ENCODE peak calls at places on chromosomes 16 and 17, in eight cellular contexts. One of them, this sample, is unnamed.

GRCh38 chr16:84794626-84795025 is 25.2 kb upstream of the CRISPLD2 start:
- DNase-seq in germinal center: no peak
- DNase-seq in cardiac fibroblast: no peak
- DNase-seq in caudate nucleus: no peak
- DNase-seq in AG09319: no peak
- DNase-seq in SK-MEL-5: no peak
- DNase-seq in DND-41: no peak
- DNase-seq in T-helper 2 cell: no peak
- DNase-seq in this sample: no peak

GRCh38 chr17:50675627-50676026 is 32.1 kb downstream of the ANKRD40 start:
- DNase-seq in SK-MEL-5: no peak
- DNase-seq in T-helper 2 cell: no peak
- DNase-seq in AG09319: no peak
- DNase-seq in germinal center: no peak
- DNase-seq in cardiac fibroblast: no peak
- DNase-seq in caudate nucleus: no peak
- DNase-seq in DND-41: no peak
- DNase-seq in this sample: no peak

GRCh38 chr16:797120-797420 is 3.5 kb downstream of the GNG13 start:
- DNase-seq in SK-MEL-5: peak
- DNase-seq in caudate nucleus: no peak
- DNase-seq in T-helper 2 cell: no peak
- DNase-seq in cardiac fibroblast: no peak
- DNase-seq in DND-41: no peak
- DNase-seq in AG09319: no peak
- DNase-seq in germinal center: no peak
- DNase-seq in this sample: no peak

GRCh38 chr17:43372273-43372911 is 26.4 kb upstream of the ARL4D start:
- DNase-seq in cardiac fibroblast: peak
- DNase-seq in caudate nucleus: no peak
- DNase-seq in DND-41: peak
- DNase-seq in germinal center: peak
- DNase-seq in SK-MEL-5: no peak
- DNase-seq in AG09319: no peak
- DNase-seq in T-helper 2 cell: no peak
- DNase-seq in this sample: no peak

GRCh38 chr16:79668502-79668901 is 68.0 kb upstream of the MAF start:
- DNase-seq in AG09319: no peak
- DNase-seq in cardiac fibroblast: no peak
- DNase-seq in SK-MEL-5: no peak
- DNase-seq in caudate nucleus: no peak
- DNase-seq in T-helper 2 cell: no peak
- DNase-seq in DND-41: no peak
- DNase-seq in germinal center: no peak
- DNase-seq in this sample: no peak

GRCh38 chr16:66928702-66929388 is 3.5 kb upstream of the RRAD start:
- DNase-seq in cardiac fibroblast: peak
- DNase-seq in DND-41: peak
- DNase-seq in T-helper 2 cell: no peak
- DNase-seq in SK-MEL-5: peak
- DNase-seq in AG09319: no peak
- DNase-seq in germinal center: no peak
- DNase-seq in caudate nucleus: no peak
- DNase-seq in this sample: no peak

GRCh38 chr16:65725156-65725845 is 603.4 kb upstream of the CDH11 start:
- DNase-seq in caudate nucleus: no peak
- DNase-seq in AG09319: no peak
- DNase-seq in SK-MEL-5: no peak
- DNase-seq in T-helper 2 cell: no peak
- DNase-seq in DND-41: no peak
- DNase-seq in germinal center: no peak
- DNase-seq in cardiac fibroblast: peak
- DNase-seq in this sample: no peak

GRCh38 chr17:2192367-2193028 is 111.1 kb downstream of the SMG6 start:
- DNase-seq in AG09319: peak
- DNase-seq in T-helper 2 cell: no peak
- DNase-seq in DND-41: peak
- DNase-seq in cardiac fibroblast: peak
- DNase-seq in germinal center: no peak
- DNase-seq in caudate nucleus: no peak
- DNase-seq in SK-MEL-5: peak
- DNase-seq in this sample: peak

GRCh38 chr17:4436381-4436780 is 2.6 kb downstream of the SPNS3 start:
- DNase-seq in cardiac fibroblast: no peak
- DNase-seq in SK-MEL-5: no peak
- DNase-seq in DND-41: peak
- DNase-seq in T-helper 2 cell: no peak
- DNase-seq in AG09319: no peak
- DNase-seq in caudate nucleus: no peak
- DNase-seq in germinal center: no peak
- DNase-seq in this sample: no peak

GRCh38 chr17:50719924-50720805 is 762 bp downstream of the LUC7L3 start:
- DNase-seq in AG09319: no peak
- DNase-seq in germinal center: no peak
- DNase-seq in DND-41: no peak
- DNase-seq in SK-MEL-5: no peak
- DNase-seq in cardiac fibroblast: no peak
- DNase-seq in caudate nucleus: no peak
- DNase-seq in T-helper 2 cell: no peak
- DNase-seq in this sample: no peak

GRCh38 chr16:85011846-85012284 is 530 bp upstream of the ZDHHC7 start:
- DNase-seq in cardiac fibroblast: no peak
- DNase-seq in AG09319: no peak
- DNase-seq in germinal center: no peak
- DNase-seq in caudate nucleus: no peak
- DNase-seq in SK-MEL-5: no peak
- DNase-seq in DND-41: no peak
- DNase-seq in T-helper 2 cell: no peak
- DNase-seq in this sample: no peak

GRCh38 chr17:33284022-33284421 is 9.1 kb downstream of the ASIC2 start:
- DNase-seq in T-helper 2 cell: no peak
- DNase-seq in germinal center: no peak
- DNase-seq in cardiac fibroblast: peak
- DNase-seq in caudate nucleus: no peak
- DNase-seq in DND-41: no peak
- DNase-seq in SK-MEL-5: no peak
- DNase-seq in AG09319: peak
- DNase-seq in this sample: peak

GRCh38 chr16:1533443-1533951 is at the start of gene TMEM204:
- DNase-seq in caudate nucleus: no peak
- DNase-seq in germinal center: no peak
- DNase-seq in cardiac fibroblast: peak
- DNase-seq in AG09319: peak
- DNase-seq in DND-41: no peak
- DNase-seq in T-helper 2 cell: no peak
- DNase-seq in SK-MEL-5: no peak
- DNase-seq in this sample: peak

GRCh38 chr16:30958164-30959083 is 870 bp downstream of the SETD1A start:
- DNase-seq in AG09319: no peak
- DNase-seq in caudate nucleus: no peak
- DNase-seq in T-helper 2 cell: peak
- DNase-seq in germinal center: peak
- DNase-seq in cardiac fibroblast: peak
- DNase-seq in SK-MEL-5: peak
- DNase-seq in DND-41: no peak
- DNase-seq in this sample: no peak

GRCh38 chr16:69693916-69694315 is 32.4 kb downstream of the NQO1 start:
- DNase-seq in AG09319: no peak
- DNase-seq in caudate nucleus: no peak
- DNase-seq in cardiac fibroblast: no peak
- DNase-seq in SK-MEL-5: no peak
- DNase-seq in DND-41: no peak
- DNase-seq in T-helper 2 cell: no peak
- DNase-seq in germinal center: no peak
- DNase-seq in this sample: no peak

GRCh38 chr16:57639172-57639571 is 10.7 kb downstream of the ADGRG1 start:
- DNase-seq in AG09319: no peak
- DNase-seq in DND-41: peak
- DNase-seq in germinal center: peak
- DNase-seq in caudate nucleus: peak
- DNase-seq in SK-MEL-5: no peak
- DNase-seq in cardiac fibroblast: peak
- DNase-seq in T-helper 2 cell: no peak
- DNase-seq in this sample: no peak

GRCh38 chr17:82696916-82697807 is 1.3 kb downstream of the RAB40B start:
- DNase-seq in germinal center: no peak
- DNase-seq in AG09319: no peak
- DNase-seq in T-helper 2 cell: no peak
- DNase-seq in DND-41: no peak
- DNase-seq in SK-MEL-5: no peak
- DNase-seq in cardiac fibroblast: peak
- DNase-seq in caudate nucleus: no peak
- DNase-seq in this sample: no peak

GRCh38 chr17:15492186-15492585 is 24.8 kb upstream of the CDRT4 start:
- DNase-seq in T-helper 2 cell: no peak
- DNase-seq in cardiac fibroblast: no peak
- DNase-seq in caudate nucleus: no peak
- DNase-seq in AG09319: no peak
- DNase-seq in DND-41: no peak
- DNase-seq in germinal center: no peak
- DNase-seq in SK-MEL-5: no peak
- DNase-seq in this sample: no peak

GRCh38 chr16:977096-977701 is 4.4 kb upstream of the SOX8 start:
- DNase-seq in SK-MEL-5: no peak
- DNase-seq in cardiac fibroblast: no peak
- DNase-seq in AG09319: no peak
- DNase-seq in germinal center: no peak
- DNase-seq in T-helper 2 cell: no peak
- DNase-seq in caudate nucleus: peak
- DNase-seq in DND-41: no peak
- DNase-seq in this sample: no peak

GRCh38 chr17:40956401-40957254 is 10.1 kb downstream of the KRT39 start:
- DNase-seq in AG09319: peak
- DNase-seq in DND-41: no peak
- DNase-seq in germinal center: no peak
- DNase-seq in SK-MEL-5: peak
- DNase-seq in cardiac fibroblast: peak
- DNase-seq in caudate nucleus: no peak
- DNase-seq in T-helper 2 cell: no peak
- DNase-seq in this sample: no peak

GRCh38 chr16:22117666-22118065 is 25.3 kb downstream of the VWA3A start:
- DNase-seq in T-helper 2 cell: no peak
- DNase-seq in cardiac fibroblast: no peak
- DNase-seq in AG09319: no peak
- DNase-seq in DND-41: no peak
- DNase-seq in caudate nucleus: no peak
- DNase-seq in germinal center: no peak
- DNase-seq in SK-MEL-5: no peak
- DNase-seq in this sample: no peak

GRCh38 chr17:77352996-77353395 is 212.2 kb downstream of the SEC14L1 start:
- DNase-seq in caudate nucleus: no peak
- DNase-seq in cardiac fibroblast: no peak
- DNase-seq in T-helper 2 cell: no peak
- DNase-seq in germinal center: no peak
- DNase-seq in AG09319: no peak
- DNase-seq in SK-MEL-5: no peak
- DNase-seq in DND-41: no peak
- DNase-seq in this sample: no peak

GRCh38 chr17:45848868-45849535 is 4.3 kb downstream of the SPPL2C start:
- DNase-seq in DND-41: no peak
- DNase-seq in caudate nucleus: peak
- DNase-seq in AG09319: no peak
- DNase-seq in SK-MEL-5: no peak
- DNase-seq in cardiac fibroblast: no peak
- DNase-seq in germinal center: no peak
- DNase-seq in T-helper 2 cell: no peak
- DNase-seq in this sample: no peak

GRCh38 chr17:79832211-79833109 is 6.8 kb downstream of the CBX4 start:
- DNase-seq in AG09319: no peak
- DNase-seq in cardiac fibroblast: no peak
- DNase-seq in DND-41: peak
- DNase-seq in germinal center: no peak
- DNase-seq in caudate nucleus: no peak
- DNase-seq in SK-MEL-5: no peak
- DNase-seq in T-helper 2 cell: no peak
- DNase-seq in this sample: no peak

GRCh38 chr17:30389755-30390300 is 11.1 kb downstream of the CPD start:
- DNase-seq in germinal center: no peak
- DNase-seq in caudate nucleus: no peak
- DNase-seq in T-helper 2 cell: no peak
- DNase-seq in SK-MEL-5: no peak
- DNase-seq in DND-41: no peak
- DNase-seq in AG09319: no peak
- DNase-seq in cardiac fibroblast: peak
- DNase-seq in this sample: no peak

GRCh38 chr16:3054965-3055733 is 8.8 kb downstream of the MMP25 start:
- DNase-seq in caudate nucleus: no peak
- DNase-seq in germinal center: no peak
- DNase-seq in DND-41: no peak
- DNase-seq in AG09319: no peak
- DNase-seq in SK-MEL-5: no peak
- DNase-seq in T-helper 2 cell: no peak
- DNase-seq in cardiac fibroblast: no peak
- DNase-seq in this sample: no peak

GRCh38 chr16:80387308-80387921 is 153.4 kb upstream of the DYNLRB2 start:
- DNase-seq in AG09319: no peak
- DNase-seq in cardiac fibroblast: no peak
- DNase-seq in DND-41: no peak
- DNase-seq in caudate nucleus: no peak
- DNase-seq in germinal center: no peak
- DNase-seq in T-helper 2 cell: no peak
- DNase-seq in SK-MEL-5: no peak
- DNase-seq in this sample: no peak

GRCh38 chr16:27273670-27274522 is 5.3 kb upstream of the NSMCE1 start:
- DNase-seq in SK-MEL-5: no peak
- DNase-seq in caudate nucleus: no peak
- DNase-seq in DND-41: no peak
- DNase-seq in AG09319: no peak
- DNase-seq in T-helper 2 cell: no peak
- DNase-seq in germinal center: no peak
- DNase-seq in cardiac fibroblast: no peak
- DNase-seq in this sample: no peak

GRCh38 chr16:72723781-72724180 is 324.1 kb downstream of the ZFHX3 start:
- DNase-seq in DND-41: no peak
- DNase-seq in cardiac fibroblast: peak
- DNase-seq in T-helper 2 cell: no peak
- DNase-seq in germinal center: no peak
- DNase-seq in caudate nucleus: no peak
- DNase-seq in SK-MEL-5: no peak
- DNase-seq in AG09319: no peak
- DNase-seq in this sample: no peak

GRCh38 chr17:76689859-76690258 is 20.9 kb downstream of the MXRA7 start:
- DNase-seq in germinal center: no peak
- DNase-seq in cardiac fibroblast: peak
- DNase-seq in DND-41: no peak
- DNase-seq in AG09319: no peak
- DNase-seq in T-helper 2 cell: no peak
- DNase-seq in SK-MEL-5: no peak
- DNase-seq in caudate nucleus: peak
- DNase-seq in this sample: no peak

GRCh38 chr16:66656547-66656946 is 40.0 kb downstream of the CMTM4 start:
- DNase-seq in cardiac fibroblast: no peak
- DNase-seq in germinal center: no peak
- DNase-seq in AG09319: no peak
- DNase-seq in SK-MEL-5: no peak
- DNase-seq in caudate nucleus: no peak
- DNase-seq in T-helper 2 cell: no peak
- DNase-seq in DND-41: no peak
- DNase-seq in this sample: no peak

GRCh38 chr17:8312251-8312650 is 2.2 kb downstream of the ARHGEF15 start:
- DNase-seq in caudate nucleus: no peak
- DNase-seq in AG09319: no peak
- DNase-seq in germinal center: no peak
- DNase-seq in SK-MEL-5: no peak
- DNase-seq in cardiac fibroblast: no peak
- DNase-seq in DND-41: no peak
- DNase-seq in T-helper 2 cell: no peak
- DNase-seq in this sample: no peak

GRCh38 chr17:66331038-66331816 is 28.8 kb downstream of the PRKCA start:
- DNase-seq in SK-MEL-5: no peak
- DNase-seq in cardiac fibroblast: peak
- DNase-seq in germinal center: no peak
- DNase-seq in AG09319: no peak
- DNase-seq in caudate nucleus: no peak
- DNase-seq in T-helper 2 cell: no peak
- DNase-seq in DND-41: peak
- DNase-seq in this sample: no peak

GRCh38 chr17:2025220-2025621 is at the start of gene RTN4RL1:
- DNase-seq in DND-41: peak
- DNase-seq in T-helper 2 cell: peak
- DNase-seq in SK-MEL-5: peak
- DNase-seq in cardiac fibroblast: peak
- DNase-seq in AG09319: no peak
- DNase-seq in germinal center: peak
- DNase-seq in caudate nucleus: peak
- DNase-seq in this sample: no peak

This sample was measured in fibroblast of the conjunctiva.